ENCODE peak calls at places on chromosomes 13 and 19, in eight cellular contexts. W is GM12864, T is AG09309, K is fibroblast of pulmonary artery, V is fibroblast of the aortic adventitia, C is thoracic aorta, J is mucosa of descending colon, Z is right lobe of liver. P is an unnamed sample.

GRCh38 chr19:38417544-38418506 is 8.2 kb downstream of the RASGRP4 start:
- DNase-seq in W (peak), T (no peak), K (no peak), V (no peak), C (no peak), J (peak), Z (peak), P (no peak)

GRCh38 chr13:46361535-46361934 is 25.5 kb downstream of the RUBCNL start:
- DNase-seq in W (no peak), T (no peak), K (no peak), V (no peak), C (no peak), J (no peak), Z (no peak), P (peak)

GRCh38 chr19:42313840-42314755 is 989 bp downstream of the TMEM145 start:
- DNase-seq in W (no peak), T (no peak), K (no peak), V (no peak), C (no peak), J (no peak), Z (no peak), P (no peak)

GRCh38 chr19:58385313-58386165 is 1.5 kb upstream of the RPS5 start:
- DNase-seq in W (no peak), T (no peak), K (no peak), V (no peak), C (no peak), J (no peak), Z (no peak), P (no peak)

GRCh38 chr13:94343243-94343585 is 136.3 kb downstream of the DCT start:
- DNase-seq in W (no peak), T (no peak), K (no peak), V (peak), C (peak), J (no peak), Z (no peak), P (peak)

GRCh38 chr19:30011051-30011578 is 69.1 kb downstream of the URI1 start:
- DNase-seq in W (no peak), T (no peak), K (no peak), V (no peak), C (no peak), J (no peak), Z (no peak), P (no peak)

GRCh38 chr13:98890920-98891319 is 86.9 kb downstream of the DOCK9 start:
- DNase-seq in W (no peak), T (no peak), K (no peak), V (no peak), C (no peak), J (no peak), Z (no peak), P (no peak)

GRCh38 chr13:20401958-20402856 is 123.5 kb downstream of the CRYL1 start:
- DNase-seq in W (no peak), T (no peak), K (peak), V (peak), C (no peak), J (no peak), Z (no peak), P (peak)

GRCh38 chr13:113953561-113953960 is 20.3 kb downstream of the C13orf46 start:
- DNase-seq in W (no peak), T (no peak), K (no peak), V (no peak), C (no peak), J (no peak), Z (no peak), P (no peak)

GRCh38 chr13:32086791-32087441 is 55.3 kb downstream of the FRY start:
- DNase-seq in W (no peak), T (no peak), K (no peak), V (peak), C (no peak), J (no peak), Z (no peak), P (peak)

GRCh38 chr19:6971366-6971765 is 49.9 kb downstream of the MBD3L2B start:
- DNase-seq in W (no peak), T (no peak), K (no peak), V (no peak), C (no peak), J (no peak), Z (no peak), P (no peak)

GRCh38 chr13:38602261-38602660 is 84.6 kb upstream of the FREM2 start:
- DNase-seq in W (no peak), T (no peak), K (peak), V (no peak), C (no peak), J (no peak), Z (no peak), P (peak)

GRCh38 chr13:28867564-28867963 is 47.4 kb downstream of the MTUS2 start:
- DNase-seq in W (no peak), T (no peak), K (no peak), V (no peak), C (no peak), J (no peak), Z (no peak), P (no peak)

GRCh38 chr19:55703790-55704215 is 28.8 kb downstream of the EPN1 start:
- DNase-seq in W (no peak), T (no peak), K (peak), V (peak), C (no peak), J (peak), Z (no peak), P (peak)

GRCh38 chr13:53028637-53029121 is at the start of gene OLFM4:
- DNase-seq in W (no peak), T (no peak), K (no peak), V (no peak), C (no peak), J (no peak), Z (no peak), P (no peak)

GRCh38 chr13:80841346-80841882 is 500.5 kb upstream of the SPRY2 start:
- DNase-seq in W (no peak), T (no peak), K (no peak), V (no peak), C (no peak), J (no peak), Z (no peak), P (no peak)

GRCh38 chr13:83955011-83955410 is 72.7 kb upstream of the SLITRK1 start:
- DNase-seq in W (no peak), T (no peak), K (no peak), V (no peak), C (no peak), J (no peak), Z (no peak), P (no peak)

GRCh38 chr19:41541990-41542584 is 33.9 kb upstream of the CEACAM21 start:
- DNase-seq in W (no peak), T (no peak), K (peak), V (peak), C (no peak), J (peak), Z (no peak), P (peak)

GRCh38 chr13:102033316-102033715 is 368.5 kb downstream of the FGF14 start:
- DNase-seq in W (no peak), T (no peak), K (no peak), V (no peak), C (no peak), J (no peak), Z (no peak), P (no peak)

GRCh38 chr19:47094557-47095517 is 18.7 kb downstream of the ZC3H4 start:
- DNase-seq in W (no peak), T (no peak), K (no peak), V (no peak), C (no peak), J (peak), Z (no peak), P (no peak)

GRCh38 chr13:29607465-29607864 is 12.0 kb upstream of the SLC7A1 start:
- DNase-seq in W (no peak), T (no peak), K (no peak), V (peak), C (no peak), J (no peak), Z (no peak), P (no peak)

GRCh38 chr13:50948576-50948975 is 39.0 kb downstream of the RNASEH2B start:
- DNase-seq in W (no peak), T (peak), K (no peak), V (peak), C (no peak), J (no peak), Z (no peak), P (no peak)

GRCh38 chr19:12806242-12807131 is at the start of gene RNASEH2A:
- DNase-seq in W (peak), T (peak), K (peak), V (peak), C (no peak), J (peak), Z (peak), P (peak)

GRCh38 chr13:64810701-64811258 is 2419.4 kb downstream of the PCDH9 start:
- DNase-seq in W (no peak), T (no peak), K (peak), V (peak), C (no peak), J (no peak), Z (no peak), P (peak)

GRCh38 chr19:40614595-40615411 is 13.6 kb downstream of the LTBP4 start:
- DNase-seq in W (no peak), T (peak), K (peak), V (peak), C (no peak), J (peak), Z (no peak), P (peak)

GRCh38 chr19:5567971-5568407 is 236 bp upstream of the TINCR start:
- DNase-seq in W (no peak), T (no peak), K (no peak), V (no peak), C (no peak), J (peak), Z (no peak), P (no peak)

GRCh38 chr13:106506286-106506685 is 29.2 kb downstream of the EFNB2 start:
- DNase-seq in W (no peak), T (no peak), K (no peak), V (no peak), C (no peak), J (no peak), Z (no peak), P (no peak)

GRCh38 chr19:55344444-55344843 is 4.8 kb downstream of the KMT5C start:
- DNase-seq in W (no peak), T (no peak), K (no peak), V (no peak), C (no peak), J (no peak), Z (no peak), P (no peak)

GRCh38 chr13:69903081-69903480 is 204.5 kb upstream of the ATXN8OS start:
- DNase-seq in W (no peak), T (no peak), K (no peak), V (no peak), C (no peak), J (no peak), Z (no peak), P (no peak)

GRCh38 chr19:7917292-7918061 is 2.7 kb upstream of the SNAPC2 start:
- DNase-seq in W (no peak), T (no peak), K (peak), V (peak), C (no peak), J (peak), Z (peak), P (peak)

GRCh38 chr19:34351382-34351802 is 13.6 kb upstream of the GPI start:
- DNase-seq in W (no peak), T (no peak), K (no peak), V (no peak), C (no peak), J (no peak), Z (no peak), P (no peak)

GRCh38 chr19:36378625-36379509 is at the start of gene ZFP14:
- DNase-seq in W (peak), T (peak), K (peak), V (peak), C (peak), J (peak), Z (peak), P (peak)

GRCh38 chr13:28204690-28205443 is 66.5 kb downstream of the PAN3 start:
- DNase-seq in W (peak), T (no peak), K (no peak), V (no peak), C (no peak), J (no peak), Z (no peak), P (no peak)

DNA sequence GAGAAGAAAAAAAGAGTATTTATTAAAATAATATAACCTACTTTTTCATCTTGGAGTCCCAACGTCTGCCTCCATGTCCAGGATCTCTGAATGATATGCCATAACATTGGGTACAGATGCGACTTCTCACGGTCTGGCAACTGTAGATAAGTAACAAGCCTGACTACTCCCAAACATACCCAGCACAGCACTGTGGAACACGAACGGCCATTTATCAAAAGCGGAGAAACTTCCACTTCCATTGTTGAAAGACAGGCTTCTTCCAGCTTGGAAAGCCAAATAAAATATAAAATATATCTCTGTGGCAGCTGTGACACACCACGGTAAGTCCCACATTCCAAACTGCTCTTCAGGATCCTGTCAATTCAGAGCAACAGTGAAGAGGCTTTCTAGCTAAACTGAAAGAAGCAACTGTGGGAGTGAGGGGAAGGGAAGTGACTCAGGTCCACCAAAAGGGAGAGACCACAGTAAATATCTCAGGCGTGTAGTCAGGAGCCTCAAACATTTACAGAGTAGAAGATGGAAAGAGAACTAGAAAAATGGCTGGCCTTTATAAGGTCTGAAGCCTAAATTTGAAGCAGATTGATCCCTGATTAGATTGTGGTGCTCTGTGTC is 331.7 kb downstream of the LIG4 start:
- DNase-seq in W (no peak), T (peak), K (peak), V (no peak), C (no peak), J (no peak), Z (no peak), P (no peak)
- H3K4me3 ChIP-seq in W (no peak), T (peak), K (peak), V (no peak), C (no peak), J (no peak), Z (no peak), P (no peak)

DNA sequence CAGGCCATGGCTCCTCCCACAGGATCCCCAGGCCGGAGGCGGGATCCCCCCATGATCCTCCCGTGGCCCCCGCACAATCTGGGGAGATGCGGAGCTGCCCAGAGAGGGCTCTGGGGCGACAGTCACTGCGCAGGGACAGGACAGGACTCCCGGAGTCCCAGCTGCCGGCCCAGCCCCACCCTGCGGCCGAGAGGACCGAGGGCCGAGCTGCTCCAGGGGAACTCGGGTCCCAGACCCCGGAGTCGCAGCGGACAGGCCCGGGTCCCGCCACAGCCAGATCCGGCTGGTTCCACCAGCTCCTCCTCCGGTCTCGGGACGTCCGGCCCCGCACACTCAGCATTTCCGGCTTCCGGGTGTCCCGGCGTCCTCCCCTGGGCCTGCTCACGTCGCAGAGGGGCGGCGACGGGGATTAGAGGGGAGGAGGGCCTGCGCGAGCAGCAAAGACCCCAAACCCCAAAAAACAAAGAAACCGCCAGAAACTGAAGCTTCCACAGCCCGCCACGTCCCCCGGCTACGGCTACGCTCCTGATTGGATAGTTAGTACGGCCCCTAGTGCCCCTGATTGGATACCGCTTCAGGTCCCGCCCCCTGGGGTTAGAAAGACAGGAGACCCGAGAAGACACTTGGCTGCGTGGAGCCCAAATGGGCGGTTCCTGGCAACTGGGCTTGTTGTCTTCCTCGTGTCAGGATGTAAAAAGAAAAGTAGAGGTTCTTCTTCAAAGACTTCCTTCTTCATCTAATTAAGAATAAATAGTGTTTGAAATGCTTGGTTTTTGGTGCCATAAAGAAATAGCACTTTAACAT is 21.3 kb upstream of the OR10H1 start:
- DNase-seq in W (peak), T (peak), K (peak), V (peak), C (peak), J (peak), Z (peak), P (peak)
- TF ChIP-seq CTCF in W (no peak), T (no peak), K (no peak), V (no peak), C (no peak), J (no peak), Z (no peak), P (no peak)

DNA sequence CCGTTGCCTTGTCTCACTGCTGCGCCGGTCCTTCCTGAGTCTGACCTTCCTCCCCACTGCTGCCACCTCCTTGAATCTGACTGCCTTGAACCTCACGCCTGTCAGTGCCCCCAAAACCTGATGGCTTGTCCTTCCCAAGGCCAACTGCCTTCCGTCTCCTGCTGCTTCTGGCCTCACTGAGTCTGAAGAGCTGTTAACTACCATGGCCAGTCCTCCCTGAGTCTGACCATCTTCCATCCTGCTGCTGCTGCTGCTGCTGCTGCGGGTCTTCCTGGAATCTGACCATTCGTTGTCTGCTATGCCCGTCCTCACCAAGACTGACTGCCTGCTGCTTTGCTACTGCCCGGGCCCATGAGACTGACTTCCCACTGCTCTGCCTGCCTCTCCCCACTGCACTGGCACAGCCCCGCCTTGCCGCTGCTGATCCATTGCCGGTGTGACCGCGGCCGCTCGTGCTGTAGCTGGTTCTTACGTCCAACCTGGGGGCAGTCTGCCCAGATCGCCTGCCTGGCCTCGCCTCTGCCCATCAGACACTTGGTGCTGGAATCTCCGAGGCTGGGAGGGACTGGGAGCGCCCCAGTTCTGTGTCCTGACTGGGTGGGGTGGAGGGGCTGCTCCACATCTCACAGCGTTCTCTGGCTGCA is 2.9 kb upstream of the RCN3 start:
- DNase-seq in W (no peak), T (no peak), K (no peak), V (no peak), C (no peak), J (no peak), Z (no peak), P (no peak)
- H3K4me3 ChIP-seq in W (no peak), T (no peak), K (no peak), V (no peak), C (no peak), J (no peak), Z (no peak), P (no peak)

GRCh38 chr19:49812452-49812996 is 568 bp downstream of the FUZ start:
- DNase-seq in W (no peak), T (no peak), K (no peak), V (no peak), C (no peak), J (no peak), Z (no peak), P (no peak)

GRCh38 chr19:49814010-49814409 is 918 bp upstream of the FUZ start:
- DNase-seq in W (no peak), T (no peak), K (no peak), V (no peak), C (no peak), J (no peak), Z (no peak), P (no peak)

GRCh38 chr19:49809987-49810389 is 3.1 kb downstream of the FUZ start:
- DNase-seq in W (no peak), T (no peak), K (no peak), V (no peak), C (no peak), J (no peak), Z (no peak), P (no peak)

GRCh38 chr19:49811328-49811727 is 1.8 kb downstream of the FUZ start:
- DNase-seq in W (no peak), T (no peak), K (no peak), V (no peak), C (no peak), J (no peak), Z (no peak), P (no peak)

GRCh38 chr19:49812997-49813861 is at the start of gene FUZ:
- DNase-seq in W (peak), T (peak), K (peak), V (peak), C (peak), J (peak), Z (peak), P (peak)
- TF ChIP-seq CTCF in W (no peak), T (peak), K (peak), V (peak), C (no peak), J (no peak), Z (peak), P (peak)

GRCh38 chr19:50558039-50558438 is 10.2 kb downstream of the LRRC4B start:
- DNase-seq in W (no peak), T (no peak), K (no peak), V (no peak), C (no peak), J (no peak), Z (no peak), P (no peak)

GRCh38 chr19:50557009-50557613 is 11.1 kb downstream of the LRRC4B start:
- DNase-seq in W (no peak), T (no peak), K (no peak), V (no peak), C (no peak), J (no peak), Z (no peak), P (no peak)

GRCh38 chr19:50555033-50555432 is 13.2 kb downstream of the LRRC4B start:
- DNase-seq in W (no peak), T (no peak), K (no peak), V (no peak), C (no peak), J (no peak), Z (no peak), P (no peak)

GRCh38 chr19:50555447-50556235 is 12.6 kb downstream of the LRRC4B start:
- DNase-seq in W (no peak), T (no peak), K (peak), V (no peak), C (no peak), J (no peak), Z (no peak), P (no peak)

DNA sequence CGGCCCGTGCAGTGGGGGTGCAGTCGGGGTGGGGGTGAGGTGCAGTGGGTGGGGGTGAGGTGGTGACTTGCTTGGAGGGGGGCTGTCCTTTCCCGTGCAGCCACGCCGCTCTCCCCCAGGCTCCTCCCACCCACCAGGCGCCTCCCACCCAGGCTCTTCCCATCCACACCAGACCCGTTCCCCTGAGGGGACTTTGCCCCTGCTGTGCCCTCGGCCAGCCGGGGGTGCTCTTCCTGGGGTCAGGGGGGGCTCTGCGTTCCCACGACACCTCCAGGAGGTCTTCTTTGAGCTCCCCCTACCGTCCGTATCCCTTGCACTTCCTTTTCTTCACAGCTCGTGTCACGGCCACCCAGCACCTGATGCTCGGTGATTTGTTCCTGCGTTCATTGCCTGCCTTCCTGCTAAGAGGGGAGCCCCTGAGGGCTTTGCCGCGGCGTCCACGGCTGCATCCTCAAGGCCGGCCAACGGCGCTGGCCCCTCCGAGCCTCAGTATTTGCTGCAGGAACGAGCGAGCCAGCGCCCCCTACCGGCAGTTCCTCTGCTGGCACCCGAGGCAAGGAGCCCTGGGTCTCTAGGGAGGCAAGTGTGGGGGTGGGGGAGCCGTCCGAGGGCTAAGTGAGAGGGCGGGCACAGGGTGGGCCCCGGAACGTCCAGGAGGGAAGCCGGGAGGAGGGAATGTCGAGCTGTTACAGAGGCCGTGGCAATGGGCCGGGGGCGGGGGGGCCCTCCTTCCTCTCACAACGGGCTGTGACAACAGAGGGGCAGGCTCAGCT is 11.8 kb downstream of the LRRC4B start:
- DNase-seq in W (no peak), T (peak), K (peak), V (peak), C (no peak), J (peak), Z (peak), P (peak)
- H3K4me3 ChIP-seq in W (peak), T (peak), K (peak), V (peak), C (peak), J (no peak), Z (peak), P (peak)

P was measured in fibroblast of mammary gland.